ENCODE peak calls at places on chromosomes 6 and 20, in eight cellular contexts. T is PC-3, N is lower lobe of right lung, F is cardiac fibroblast, S is dorsolateral prefrontal cortex, V is GM10248, Z is astrocyte of the spinal cord, A is heart left ventricle. U is an unnamed sample.

GRCh38 chr6:89567635-89568390 is 70.7 kb downstream of the LYRM2 start:
- DNase-seq in T (no peak), N (no peak), F (no peak), S (no peak), V (no peak), Z (no peak), A (no peak), U (no peak)

GRCh38 chr6:113512581-113512980 is 344.6 kb upstream of the MARCKS start:
- DNase-seq in T (no peak), N (no peak), F (no peak), S (no peak), V (no peak), Z (no peak), A (no peak), U (no peak)

GRCh38 chr6:34056301-34056700 is 89.6 kb downstream of the GRM4 start:
- DNase-seq in T (peak; percentile 50), N (peak; percentile 74), F (peak; percentile 73), S (no peak), V (peak; percentile 54), Z (peak; percentile 41), A (peak; percentile 79), U (peak; percentile 85)

GRCh38 chr6:140438346-140438735 is 1063.9 kb upstream of the CITED2 start:
- DNase-seq in T (no peak), N (no peak), F (no peak), S (no peak), V (no peak), Z (no peak), A (no peak), U (no peak)

GRCh38 chr6:80956898-80957297 is 795.6 kb downstream of the TENT5A start:
- DNase-seq in T (no peak), N (no peak), F (no peak), S (no peak), V (no peak), Z (no peak), A (no peak), U (no peak)

GRCh38 chr6:39865011-39865888 is 69.0 kb downstream of the MOCS1 start:
- DNase-seq in T (peak; percentile 69), N (peak; percentile 72), F (peak; percentile 75), S (peak; percentile 67), V (peak; percentile 75), Z (peak; percentile 42), A (peak; percentile 76), U (peak; percentile 69)

GRCh38 chr20:63068711-63069367 is 62.1 kb upstream of the BHLHE23 start:
- DNase-seq in T (no peak), N (peak; percentile 24), F (no peak), S (peak; percentile 23), V (no peak), Z (no peak), A (peak; percentile 35), U (no peak)

GRCh38 chr6:7445076-7445475 is 55.5 kb downstream of the RIOK1 start:
- DNase-seq in T (no peak), N (no peak), F (no peak), S (no peak), V (no peak), Z (peak; percentile 28), A (no peak), U (no peak)

GRCh38 chr6:96391776-96392175 is 129.8 kb upstream of the UFL1 start:
- DNase-seq in T (peak; percentile 40), N (peak; percentile 45), F (peak; percentile 0), S (peak; percentile 61), V (no peak), Z (peak; percentile 5), A (no peak), U (no peak)

GRCh38 chr6:5752282-5752681 is 254.4 kb downstream of the NRN1 start:
- DNase-seq in T (peak; percentile 9), N (no peak), F (peak; percentile 77), S (no peak), V (no peak), Z (peak; percentile 73), A (no peak), U (peak; percentile 69)

GRCh38 chr6:3811191-3811590 is 38.0 kb upstream of the FAM50B start:
- DNase-seq in T (no peak), N (no peak), F (no peak), S (no peak), V (no peak), Z (no peak), A (no peak), U (no peak)

GRCh38 chr6:106444777-106445507 is 84.4 kb downstream of the CRYBG1 start:
- DNase-seq in T (peak; percentile 70), N (no peak), F (peak; percentile 79), S (no peak), V (peak; percentile 64), Z (peak; percentile 61), A (no peak), U (peak; percentile 67)

GRCh38 chr6:72950114-72950860 is 275.0 kb downstream of the KHDC1L start:
- DNase-seq in T (peak; percentile 81), N (no peak), F (peak; percentile 72), S (no peak), V (no peak), Z (peak; percentile 64), A (no peak), U (peak; percentile 93)

GRCh38 chr20:57389695-57390603 is 1.2 kb upstream of the RBM38 start:
- DNase-seq in T (no peak), N (peak; percentile 57), F (no peak), S (no peak), V (peak; percentile 66), Z (no peak), A (peak; percentile 68), U (no peak)

GRCh38 chr20:24767623-24768100 is 181.4 kb upstream of the CST7 start:
- DNase-seq in T (no peak), N (no peak), F (no peak), S (no peak), V (no peak), Z (no peak), A (no peak), U (no peak)

GRCh38 chr6:88544986-88545612 is 379.0 kb upstream of the CNR1 start:
- DNase-seq in T (no peak), N (no peak), F (no peak), S (no peak), V (no peak), Z (no peak), A (no peak), U (no peak)

GRCh38 chr20:32189691-32190607 is 17.6 kb downstream of the PLAGL2 start:
- DNase-seq in T (no peak), N (peak; percentile 56), F (peak; percentile 45), S (peak; percentile 70), V (peak; percentile 48), Z (peak; percentile 36), A (peak; percentile 69), U (no peak)

GRCh38 chr6:16681260-16681873 is 79.9 kb downstream of the ATXN1 start:
- DNase-seq in T (peak; percentile 94), N (no peak), F (peak; percentile 90), S (no peak), V (no peak), Z (peak; percentile 92), A (no peak), U (peak; percentile 97)

GRCh38 chr6:146974346-146974745 is 229.9 kb upstream of the STXBP5 start:
- DNase-seq in T (no peak), N (no peak), F (peak; percentile 16), S (no peak), V (no peak), Z (no peak), A (no peak), U (no peak)

GRCh38 chr6:115133790-115134189 is 791.0 kb upstream of the HS3ST5 start:
- DNase-seq in T (no peak), N (no peak), F (no peak), S (no peak), V (no peak), Z (no peak), A (no peak), U (no peak)

GRCh38 chr6:161870236-161870901 is 596.5 kb upstream of the AGPAT4 start:
- DNase-seq in T (no peak), N (no peak), F (no peak), S (no peak), V (no peak), Z (no peak), A (no peak), U (no peak)

GRCh38 chr6:130846507-130846906 is 19.3 kb downstream of the SMLR1 start:
- DNase-seq in T (no peak), N (no peak), F (no peak), S (no peak), V (no peak), Z (no peak), A (no peak), U (no peak)

GRCh38 chr20:7585126-7585679 is 355.1 kb downstream of the HAO1 start:
- DNase-seq in T (no peak), N (no peak), F (peak; percentile 11), S (no peak), V (no peak), Z (no peak), A (no peak), U (no peak)

GRCh38 chr20:32445539-32446273 is 87.6 kb downstream of the ASXL1 start:
- DNase-seq in T (no peak), N (no peak), F (no peak), S (peak; percentile 60), V (peak; percentile 28), Z (no peak), A (no peak), U (no peak)

GRCh38 chr20:40506567-40506966 is 182.5 kb downstream of the MAFB start:
- DNase-seq in T (peak; percentile 32), N (peak; percentile 97), F (peak; percentile 99), S (peak; percentile 61), V (no peak), Z (peak; percentile 99), A (peak; percentile 89), U (peak; percentile 89)

GRCh38 chr6:85460154-85460950 is 10.5 kb downstream of the NT5E start:
- DNase-seq in T (no peak), N (no peak), F (no peak), S (no peak), V (no peak), Z (peak; percentile 53), A (no peak), U (no peak)
- TF ChIP-seq CTCF in T (peak; percentile 15), N (no peak), F (no peak), S (no peak), V (no peak), Z (no peak), A (no peak), U (no peak)

DNA sequence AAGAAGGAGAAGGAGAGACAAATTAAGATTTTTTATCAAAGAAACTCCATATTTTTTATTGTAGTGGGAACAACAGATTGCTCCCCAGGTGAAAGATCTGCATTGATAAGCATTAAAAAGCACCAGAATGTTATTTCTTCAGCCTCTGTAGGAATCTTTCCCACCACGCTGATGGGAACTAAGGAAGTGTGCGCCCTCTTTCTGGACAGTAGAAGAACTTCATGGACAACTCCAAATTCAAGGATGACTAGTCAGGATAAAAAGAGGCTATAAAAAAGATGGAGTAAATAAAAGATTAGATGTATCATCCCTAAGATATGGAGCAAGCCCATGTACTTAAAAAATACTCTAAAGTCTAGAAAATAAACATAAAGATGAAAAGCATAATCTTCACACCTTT is 45.8 kb upstream of the PAK5 start:
- DNase-seq in T (peak; percentile 59), N (no peak), F (no peak), S (no peak), V (no peak), Z (no peak), A (no peak), U (no peak)
- TF ChIP-seq CTCF in T (peak; percentile 56), N (no peak), F (no peak), S (no peak), V (no peak), Z (no peak), A (no peak), U (no peak)

GRCh38 chr20:33770005-33770404 is 38.2 kb downstream of the ZNF341 start:
- DNase-seq in T (no peak), N (no peak), F (no peak), S (no peak), V (peak; percentile 55), Z (no peak), A (no peak), U (no peak)
- TF ChIP-seq CTCF in T (no peak), N (no peak), F (no peak), S (no peak), V (no peak), Z (no peak), A (peak; percentile 35), U (no peak)

GRCh38 chr6:166420351-166420750 is 37.6 kb upstream of the MPC1 start:
- DNase-seq in T (peak; percentile 55), N (no peak), F (peak; percentile 41), S (peak; percentile 47), V (no peak), Z (peak; percentile 23), A (no peak), U (peak; percentile 59)
- TF ChIP-seq CTCF in T (peak; percentile 43), N (peak; percentile 19), F (peak; percentile 31), S (peak; percentile 50), V (no peak), Z (peak; percentile 32), A (no peak), U (peak; percentile 42)

U was measured in fibroblast of villous mesenchyme.